ENCODE peak calls at places on chromosomes 12 and 14, in ten cellular contexts. One of them, this sample, is unnamed. For H3K9me3, the result is how much of the 10 kb centered on the place peaks cover.

GRCh38 chr12:10212623-10213131 is at the start of gene GABARAPL1:
- DNase-seq in heart left ventricle: peak
- DNase-seq in IMR-90: peak
- DNase-seq in colonic mucosa: peak
- DNase-seq in H1: peak
- DNase-seq in SJSA1: no peak
- DNase-seq in uterus: peak
- DNase-seq in effector memory CD4-positive, alpha-beta T cell: peak
- DNase-seq in aorta: peak
- DNase-seq in astrocyte: peak
- DNase-seq in this sample: peak

GRCh38 chr12:100249936-100250335 is 16.9 kb downstream of the DEPDC4 start:
- DNase-seq in heart left ventricle: no peak
- DNase-seq in IMR-90: no peak
- DNase-seq in colonic mucosa: no peak
- DNase-seq in H1: no peak
- DNase-seq in SJSA1: no peak
- DNase-seq in uterus: no peak
- DNase-seq in effector memory CD4-positive, alpha-beta T cell: no peak
- DNase-seq in aorta: no peak
- DNase-seq in astrocyte: no peak
- DNase-seq in this sample: no peak

GRCh38 chr12:82109243-82109642 is 248.9 kb downstream of the CCDC59 start:
- DNase-seq in heart left ventricle: no peak
- DNase-seq in IMR-90: no peak
- DNase-seq in colonic mucosa: no peak
- DNase-seq in H1: no peak
- DNase-seq in SJSA1: no peak
- DNase-seq in uterus: no peak
- DNase-seq in effector memory CD4-positive, alpha-beta T cell: no peak
- DNase-seq in aorta: no peak
- DNase-seq in astrocyte: no peak
- DNase-seq in this sample: no peak

GRCh38 chr12:111178194-111179081 is 190.5 kb downstream of the PHETA1 start:
- DNase-seq in heart left ventricle: no peak
- DNase-seq in IMR-90: no peak
- DNase-seq in colonic mucosa: no peak
- DNase-seq in H1: no peak
- DNase-seq in SJSA1: no peak
- DNase-seq in uterus: peak
- DNase-seq in effector memory CD4-positive, alpha-beta T cell: no peak
- DNase-seq in aorta: no peak
- DNase-seq in astrocyte: no peak
- DNase-seq in this sample: no peak

GRCh38 chr12:2374092-2374740 is 321.4 kb downstream of the CACNA1C start:
- DNase-seq in heart left ventricle: no peak
- DNase-seq in IMR-90: peak
- DNase-seq in colonic mucosa: no peak
- DNase-seq in H1: no peak
- DNase-seq in SJSA1: peak
- DNase-seq in uterus: no peak
- DNase-seq in effector memory CD4-positive, alpha-beta T cell: no peak
- DNase-seq in aorta: no peak
- DNase-seq in astrocyte: peak
- DNase-seq in this sample: no peak

GRCh38 chr12:96099986-96100385 is 64.6 kb upstream of the LTA4H start:
- DNase-seq in heart left ventricle: peak
- DNase-seq in IMR-90: no peak
- DNase-seq in colonic mucosa: no peak
- DNase-seq in H1: no peak
- DNase-seq in SJSA1: no peak
- DNase-seq in uterus: no peak
- DNase-seq in effector memory CD4-positive, alpha-beta T cell: no peak
- DNase-seq in aorta: no peak
- DNase-seq in astrocyte: no peak
- DNase-seq in this sample: no peak

GRCh38 chr14:73802431-73803188 is 49.0 kb upstream of the PTGR2 start:
- DNase-seq in heart left ventricle: no peak
- DNase-seq in IMR-90: no peak
- DNase-seq in colonic mucosa: peak
- DNase-seq in H1: no peak
- DNase-seq in SJSA1: no peak
- DNase-seq in uterus: no peak
- DNase-seq in effector memory CD4-positive, alpha-beta T cell: no peak
- DNase-seq in aorta: peak
- DNase-seq in astrocyte: no peak
- DNase-seq in this sample: no peak

GRCh38 chr14:67059576-67059975 is 129.7 kb upstream of the GARIN2 start:
- DNase-seq in heart left ventricle: no peak
- DNase-seq in IMR-90: peak
- DNase-seq in colonic mucosa: no peak
- DNase-seq in H1: no peak
- DNase-seq in SJSA1: no peak
- DNase-seq in uterus: no peak
- DNase-seq in effector memory CD4-positive, alpha-beta T cell: no peak
- DNase-seq in aorta: no peak
- DNase-seq in astrocyte: peak
- DNase-seq in this sample: no peak

GRCh38 chr12:49201595-49202295 is 12.9 kb upstream of the TUBA1A start:
- DNase-seq in heart left ventricle: no peak
- DNase-seq in IMR-90: peak
- DNase-seq in colonic mucosa: no peak
- DNase-seq in H1: no peak
- DNase-seq in SJSA1: no peak
- DNase-seq in uterus: peak
- DNase-seq in effector memory CD4-positive, alpha-beta T cell: no peak
- DNase-seq in aorta: no peak
- DNase-seq in astrocyte: peak
- DNase-seq in this sample: no peak

DNA sequence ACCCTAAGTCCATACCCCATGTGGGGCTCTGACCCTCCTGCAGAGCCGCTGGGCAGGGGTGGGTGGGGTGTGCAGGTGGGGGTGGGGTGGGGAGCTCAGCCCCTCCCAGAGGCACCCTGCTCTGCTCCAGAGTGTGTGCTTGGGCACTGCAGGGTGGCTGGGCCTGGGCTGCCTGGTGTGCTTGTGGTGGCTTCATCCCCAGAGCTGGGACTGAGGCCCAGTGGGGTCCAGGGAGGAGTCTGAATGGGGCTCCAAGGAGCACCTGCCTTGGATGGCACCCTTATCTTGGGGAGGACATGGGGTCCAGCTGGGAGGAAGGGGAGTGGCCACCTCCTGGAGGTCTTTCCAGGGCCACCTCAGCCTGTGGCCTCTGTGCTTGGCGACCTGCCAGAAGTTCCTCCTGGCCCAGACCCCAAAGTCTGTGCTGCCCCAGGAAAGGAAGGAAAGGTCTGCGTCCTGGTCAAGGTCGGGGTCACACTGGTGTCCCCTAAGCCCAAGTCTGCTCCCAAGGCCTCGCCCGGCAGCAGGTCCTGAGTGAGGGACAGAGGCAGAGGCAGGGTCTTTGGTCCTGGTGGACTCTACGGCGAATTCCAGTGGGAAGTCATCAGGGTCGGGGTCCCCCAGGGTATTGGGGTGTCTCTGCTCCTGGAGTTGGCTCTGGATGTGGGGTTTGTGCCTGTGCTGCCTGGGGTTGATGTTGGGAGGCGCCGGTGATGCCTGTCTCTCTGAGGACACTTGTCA is 373.4 kb downstream of the TMEM121 start:
- DNase-seq in heart left ventricle: no peak
- DNase-seq in IMR-90: no peak
- DNase-seq in colonic mucosa: no peak
- DNase-seq in H1: no peak
- DNase-seq in SJSA1: no peak
- DNase-seq in uterus: no peak
- DNase-seq in effector memory CD4-positive, alpha-beta T cell: no peak
- DNase-seq in aorta: no peak
- DNase-seq in astrocyte: no peak
- DNase-seq in this sample: no peak
- H3K9me3 ChIP-seq in heart left ventricle: under half
- H3K9me3 ChIP-seq in IMR-90: half or more
- H3K9me3 ChIP-seq in colonic mucosa: under half
- H3K9me3 ChIP-seq in H1: half or more
- H3K9me3 ChIP-seq in SJSA1: under half
- H3K9me3 ChIP-seq in uterus: under half
- H3K9me3 ChIP-seq in effector memory CD4-positive, alpha-beta T cell: under half
- H3K9me3 ChIP-seq in aorta: under half
- H3K9me3 ChIP-seq in astrocyte: under half
- H3K9me3 ChIP-seq in this sample: under half

DNA sequence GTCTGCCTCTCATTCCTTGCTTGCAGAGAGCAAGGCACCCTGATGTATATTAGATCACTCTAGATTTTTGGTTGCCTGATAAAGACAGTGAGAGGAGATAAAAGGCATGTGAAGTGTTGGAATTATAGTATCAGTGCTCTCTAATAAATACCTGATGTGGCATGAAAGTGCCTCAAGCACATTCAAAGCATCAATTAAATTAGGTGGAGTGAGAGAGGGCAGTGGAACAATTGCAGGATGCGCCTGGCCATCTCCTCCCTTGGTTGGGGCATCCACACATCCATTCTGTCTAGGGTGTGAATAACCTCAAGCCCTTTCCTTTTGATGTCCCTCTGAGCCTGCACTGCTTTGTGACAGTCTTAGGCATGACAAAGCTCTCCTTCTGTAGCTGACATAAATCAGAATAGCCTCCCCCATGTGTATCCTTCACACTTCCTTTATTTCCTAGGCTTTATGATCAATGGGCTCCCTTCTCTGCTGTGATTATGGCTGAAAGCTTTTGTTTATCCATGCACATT is 13.6 kb downstream of the EMP1 start:
- DNase-seq in heart left ventricle: no peak
- DNase-seq in IMR-90: no peak
- DNase-seq in colonic mucosa: no peak
- DNase-seq in H1: no peak
- DNase-seq in SJSA1: no peak
- DNase-seq in uterus: no peak
- DNase-seq in effector memory CD4-positive, alpha-beta T cell: no peak
- DNase-seq in aorta: no peak
- DNase-seq in astrocyte: no peak
- DNase-seq in this sample: no peak
- H3K4me3 ChIP-seq in heart left ventricle: no peak
- H3K4me3 ChIP-seq in IMR-90: no peak
- H3K4me3 ChIP-seq in colonic mucosa: no peak
- H3K4me3 ChIP-seq in H1: no peak
- H3K4me3 ChIP-seq in SJSA1: no peak
- H3K4me3 ChIP-seq in uterus: no peak
- H3K4me3 ChIP-seq in effector memory CD4-positive, alpha-beta T cell: no peak
- H3K4me3 ChIP-seq in aorta: no peak
- H3K4me3 ChIP-seq in astrocyte: no peak
- H3K4me3 ChIP-seq in this sample: no peak

GRCh38 chr12:106086696-106087095 is 52.1 kb downstream of the NUAK1 start:
- DNase-seq in heart left ventricle: no peak
- DNase-seq in IMR-90: no peak
- DNase-seq in colonic mucosa: no peak
- DNase-seq in H1: no peak
- DNase-seq in SJSA1: no peak
- DNase-seq in uterus: no peak
- DNase-seq in effector memory CD4-positive, alpha-beta T cell: no peak
- DNase-seq in aorta: no peak
- DNase-seq in astrocyte: no peak
- DNase-seq in this sample: no peak
- H3K27ac ChIP-seq in heart left ventricle: no peak
- H3K27ac ChIP-seq in IMR-90: no peak
- H3K27ac ChIP-seq in colonic mucosa: no peak
- H3K27ac ChIP-seq in H1: no peak
- H3K27ac ChIP-seq in SJSA1: no peak
- H3K27ac ChIP-seq in uterus: no peak
- H3K27ac ChIP-seq in effector memory CD4-positive, alpha-beta T cell: no peak
- H3K27ac ChIP-seq in aorta: no peak
- H3K27ac ChIP-seq in astrocyte: no peak
- H3K27ac ChIP-seq in this sample: no peak

GRCh38 chr12:34209259-34209835 is 187.1 kb downstream of the ALG10 start:
- DNase-seq in heart left ventricle: no peak
- DNase-seq in IMR-90: no peak
- DNase-seq in colonic mucosa: no peak
- DNase-seq in H1: no peak
- DNase-seq in SJSA1: no peak
- DNase-seq in uterus: no peak
- DNase-seq in effector memory CD4-positive, alpha-beta T cell: no peak
- DNase-seq in aorta: no peak
- DNase-seq in astrocyte: no peak
- DNase-seq in this sample: no peak
- H3K9me3 ChIP-seq in heart left ventricle: under half
- H3K9me3 ChIP-seq in IMR-90: half or more
- H3K9me3 ChIP-seq in colonic mucosa: under half
- H3K9me3 ChIP-seq in H1: half or more
- H3K9me3 ChIP-seq in SJSA1: under half
- H3K9me3 ChIP-seq in uterus: under half
- H3K9me3 ChIP-seq in effector memory CD4-positive, alpha-beta T cell: under half
- H3K9me3 ChIP-seq in aorta: under half
- H3K9me3 ChIP-seq in astrocyte: under half
- H3K9me3 ChIP-seq in this sample: under half

This sample was measured in CD4-positive, CD25-positive, alpha-beta regulatory T cell.